ENCODE peak calls at places on chromosomes 2 and 18, in four cellular contexts. F, N, I and O are unnamed samples. For H3K36me3, the result is how much of the 10 kb centered on the place peaks cover.

GRCh38 chr18:64017870-64018269 is 48.0 kb downstream of the SERPINB8 start:
- DNase-seq in F (no peak), N (no peak), I (no peak), O (no peak)

GRCh38 chr2:21267232-21267835 is 143.6 kb downstream of the TDRD15 start:
- DNase-seq in F (no peak), N (no peak), I (no peak), O (no peak)

GRCh38 chr2:363823-364470 is 76.1 kb upstream of the ALKAL2 start:
- DNase-seq in F (no peak), N (no peak), I (no peak), O (no peak)

GRCh38 chr18:11310476-11311086 is 161.2 kb upstream of the PIEZO2 start:
- DNase-seq in F (no peak), N (peak), I (no peak), O (no peak)

GRCh38 chr2:40668435-40668834 is 216.5 kb upstream of the SLC8A1 start:
- DNase-seq in F (no peak), N (no peak), I (peak), O (no peak)

GRCh38 chr2:237291138-237291792 is 122.7 kb downstream of the COL6A3 start:
- DNase-seq in F (peak), N (peak), I (peak), O (peak)

GRCh38 chr2:177244244-177244771 is 20.2 kb downstream of the NFE2L2 start:
- DNase-seq in F (no peak), N (no peak), I (no peak), O (no peak)

GRCh38 chr2:167844714-167845530 is 402.5 kb downstream of the STK39 start:
- DNase-seq in F (no peak), N (no peak), I (no peak), O (no peak)

GRCh38 chr2:80464275-80464674 is 159.7 kb upstream of the LRRTM1 start:
- DNase-seq in F (no peak), N (no peak), I (no peak), O (no peak)

GRCh38 chr2:240595381-240596079 is 9.0 kb downstream of the CAPN10 start:
- DNase-seq in F (peak), N (peak), I (peak), O (peak)

GRCh38 chr2:74566423-74567085 is 12.0 kb downstream of the DOK1 start:
- DNase-seq in F (no peak), N (no peak), I (peak), O (no peak)

DNA sequence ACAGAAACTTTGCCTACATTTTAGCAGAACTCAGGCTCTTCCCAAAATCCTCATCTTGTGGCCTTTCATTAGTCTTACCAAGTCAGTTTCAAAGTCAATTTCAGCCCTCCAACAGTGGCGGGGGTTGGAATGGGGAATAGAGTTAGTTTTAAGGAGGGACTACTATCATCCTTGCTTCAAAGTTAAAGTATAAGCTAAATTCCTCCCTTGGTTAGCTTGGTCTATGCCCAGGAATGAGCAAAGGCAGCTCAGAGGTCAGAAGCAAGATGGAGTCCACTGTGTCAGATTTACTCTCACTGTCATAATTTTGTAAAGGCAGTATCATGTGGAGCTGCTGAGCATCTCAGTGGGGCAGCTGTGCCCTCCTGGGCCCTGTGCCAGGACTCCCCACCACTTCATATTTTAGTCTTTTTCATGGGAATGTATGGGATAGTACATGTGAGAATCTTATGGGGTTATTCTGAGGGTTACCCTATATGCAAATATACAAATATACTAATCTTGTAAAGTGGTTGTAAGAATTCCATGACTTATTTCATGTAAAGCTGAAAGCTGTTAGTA is 145.2 kb upstream of the MMADHC start:
- DNase-seq in F (no peak), N (no peak), I (no peak), O (no peak)
- H3K27ac ChIP-seq in F (no peak), N (no peak), I (peak), O (no peak)

GRCh38 chr18:8627540-8627939 is 18.3 kb downstream of the RAB12 start:
- DNase-seq in F (no peak), N (no peak), I (no peak), O (no peak)

GRCh38 chr18:8626414-8627106 is 17.3 kb downstream of the RAB12 start:
- DNase-seq in F (no peak), N (no peak), I (no peak), O (no peak)

GRCh38 chr18:8623549-8624106 is 14.4 kb downstream of the RAB12 start:
- DNase-seq in F (no peak), N (peak), I (no peak), O (no peak)

GRCh38 chr18:8627107-8627472 is 17.9 kb downstream of the RAB12 start:
- DNase-seq in F (no peak), N (no peak), I (no peak), O (no peak)

GRCh38 chr18:8625693-8626092 is 16.5 kb downstream of the RAB12 start:
- DNase-seq in F (no peak), N (no peak), I (no peak), O (no peak)
- H3K36me3 ChIP-seq in F (under half), N (under half), I (under half), O (under half)

GRCh38 chr2:218228366-218229092 is 11.5 kb downstream of the ARPC2 start:
- DNase-seq in F (no peak), N (no peak), I (no peak), O (no peak)

GRCh38 chr2:218233543-218233942 is 16.6 kb downstream of the ARPC2 start:
- DNase-seq in F (no peak), N (no peak), I (no peak), O (no peak)

GRCh38 chr2:218229851-218230250 is 12.9 kb downstream of the ARPC2 start:
- DNase-seq in F (no peak), N (no peak), I (no peak), O (no peak)

GRCh38 chr2:218229239-218229638 is 12.2 kb downstream of the ARPC2 start:
- DNase-seq in F (no peak), N (no peak), I (peak), O (no peak)

DNA sequence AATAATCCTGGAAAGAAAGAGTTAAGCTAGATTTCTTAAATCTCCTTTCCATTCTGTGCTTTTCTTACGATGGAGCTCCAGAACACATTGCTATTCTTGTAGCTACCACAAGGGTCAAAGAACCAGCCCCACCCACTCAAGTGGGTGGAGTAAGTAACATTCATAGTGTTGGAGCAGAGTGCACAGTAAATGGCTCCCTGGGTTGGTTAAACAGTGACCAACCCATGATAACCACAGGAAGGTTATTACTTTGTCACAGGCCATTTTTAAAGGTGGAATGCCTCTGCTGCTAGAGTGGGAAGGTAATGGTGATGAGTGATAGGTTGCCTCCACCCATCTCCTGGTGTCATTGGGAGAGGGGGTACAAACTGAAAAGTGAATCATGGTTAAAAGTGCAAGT is 13.9 kb downstream of the ARPC2 start:
- DNase-seq in F (no peak), N (no peak), I (peak), O (no peak)
- H3K27ac ChIP-seq in F (no peak), N (no peak), I (no peak), O (peak)

GRCh38 chr2:37287966-37288365 is 36.7 kb downstream of the PRKD3 start:
- DNase-seq in F (no peak), N (no peak), I (no peak), O (no peak)
- H3K36me3 ChIP-seq in F (under half), N (under half), I (under half), O (under half)

GRCh38 chr2:226887940-226888339 is 52.1 kb downstream of the RHBDD1 start:
- DNase-seq in F (no peak), N (no peak), I (peak), O (no peak)

GRCh38 chr2:226885769-226886435 is 50.0 kb downstream of the RHBDD1 start:
- DNase-seq in F (no peak), N (no peak), I (no peak), O (no peak)

GRCh38 chr2:226890286-226890685 is 54.4 kb downstream of the RHBDD1 start:
- DNase-seq in F (no peak), N (no peak), I (no peak), O (no peak)

GRCh38 chr2:226888971-226889370 is 53.1 kb downstream of the RHBDD1 start:
- DNase-seq in F (no peak), N (no peak), I (no peak), O (no peak)

DNA sequence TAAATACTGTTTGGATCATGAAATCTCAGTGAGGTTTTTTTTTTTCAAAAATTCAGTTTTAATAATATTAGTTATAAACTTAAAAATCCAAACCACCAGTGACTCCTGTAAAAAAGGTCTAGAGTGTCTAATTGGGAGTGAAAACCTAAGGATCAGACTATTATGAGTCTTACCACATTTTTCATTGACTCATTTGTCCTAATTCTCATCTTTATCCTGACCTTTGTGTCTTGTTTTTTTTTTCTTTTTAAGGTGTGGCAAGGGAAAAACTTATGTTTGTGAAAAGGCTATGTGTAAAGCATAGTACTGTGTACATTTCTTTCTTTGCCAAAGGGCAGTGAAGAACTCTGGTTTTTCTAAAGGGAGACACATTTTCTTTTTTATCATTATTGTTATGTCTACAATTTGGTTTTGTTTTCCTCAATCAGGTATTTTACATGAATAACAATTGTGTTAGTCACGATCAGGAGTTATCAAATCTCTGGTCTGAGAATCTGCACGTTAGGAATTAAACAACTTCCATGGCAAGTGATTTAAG is 52.6 kb downstream of the RHBDD1 start:
- DNase-seq in F (no peak), N (no peak), I (no peak), O (no peak)
- H3K27ac ChIP-seq in F (no peak), N (no peak), I (no peak), O (no peak)

GRCh38 chr2:108841506-108841905 is 54.9 kb downstream of the CCDC138 start:
- DNase-seq in F (no peak), N (no peak), I (no peak), O (no peak)
- H3K36me3 ChIP-seq in F (under half), N (under half), I (under half), O (under half)

GRCh38 chr2:238847432-238847801 is 468 bp upstream of the TWIST2 start:
- DNase-seq in F (no peak), N (no peak), I (no peak), O (no peak)
- H3K27ac ChIP-seq in F (peak), N (peak), I (peak), O (peak)

GRCh38 chr2:224769489-224769888 is 53.3 kb upstream of the CCDC195 start:
- DNase-seq in F (no peak), N (no peak), I (no peak), O (no peak)
- H3K36me3 ChIP-seq in F (under half), N (under half), I (half or more), O (under half)

GRCh38 chr2:54097124-54097523 is 18.3 kb upstream of the ACYP2 start:
- DNase-seq in F (no peak), N (no peak), I (no peak), O (no peak)
- H3K27ac ChIP-seq in F (no peak), N (no peak), I (no peak), O (no peak)